ENCODE peak calls at places on chromosomes 2 and 18, in eight cellular contexts. One of them, this sample, is unnamed.

GRCh38 chr2:237743561-237744269 is 54.9 kb upstream of the RBM44 start:
- DNase-seq in cardiac muscle cell: no peak
- DNase-seq in prostate gland: no peak
- DNase-seq in NT2/D1: no peak
- DNase-seq in heart left ventricle: no peak
- DNase-seq in body of pancreas: no peak
- DNase-seq in hepatocyte: no peak
- DNase-seq in IMR-90: peak; percentile 63
- DNase-seq in this sample: no peak

GRCh38 chr18:13527256-13527655 is 199.1 kb downstream of the FAM210A start:
- DNase-seq in cardiac muscle cell: no peak
- DNase-seq in prostate gland: no peak
- DNase-seq in NT2/D1: no peak
- DNase-seq in heart left ventricle: no peak
- DNase-seq in body of pancreas: no peak
- DNase-seq in hepatocyte: no peak
- DNase-seq in IMR-90: no peak
- DNase-seq in this sample: no peak

GRCh38 chr2:62178741-62179271 is 17.1 kb upstream of the B3GNT2 start:
- DNase-seq in cardiac muscle cell: no peak
- DNase-seq in prostate gland: no peak
- DNase-seq in NT2/D1: no peak
- DNase-seq in heart left ventricle: peak; percentile 62
- DNase-seq in body of pancreas: no peak
- DNase-seq in hepatocyte: no peak
- DNase-seq in IMR-90: peak; percentile 24
- DNase-seq in this sample: no peak

GRCh38 chr2:68594674-68595492 is 48.5 kb upstream of the PROKR1 start:
- DNase-seq in cardiac muscle cell: peak; percentile 17
- DNase-seq in prostate gland: no peak
- DNase-seq in NT2/D1: peak; percentile 32
- DNase-seq in heart left ventricle: peak; percentile 26
- DNase-seq in body of pancreas: peak; percentile 50
- DNase-seq in hepatocyte: peak; percentile 39
- DNase-seq in IMR-90: peak; percentile 56
- DNase-seq in this sample: peak; percentile 53

GRCh38 chr18:5488844-5489243 is 55.0 kb downstream of the EPB41L3 start:
- DNase-seq in cardiac muscle cell: no peak
- DNase-seq in prostate gland: no peak
- DNase-seq in NT2/D1: no peak
- DNase-seq in heart left ventricle: no peak
- DNase-seq in body of pancreas: no peak
- DNase-seq in hepatocyte: no peak
- DNase-seq in IMR-90: no peak
- DNase-seq in this sample: no peak

GRCh38 chr2:144444418-144444817 is 75.5 kb downstream of the ZEB2 start:
- DNase-seq in cardiac muscle cell: no peak
- DNase-seq in prostate gland: no peak
- DNase-seq in NT2/D1: no peak
- DNase-seq in heart left ventricle: no peak
- DNase-seq in body of pancreas: no peak
- DNase-seq in hepatocyte: no peak
- DNase-seq in IMR-90: no peak
- DNase-seq in this sample: no peak

GRCh38 chr2:234679766-234680687 is 183.1 kb upstream of the ARL4C start:
- DNase-seq in cardiac muscle cell: no peak
- DNase-seq in prostate gland: no peak
- DNase-seq in NT2/D1: no peak
- DNase-seq in heart left ventricle: peak; percentile 79
- DNase-seq in body of pancreas: peak; percentile 32
- DNase-seq in hepatocyte: peak; percentile 66
- DNase-seq in IMR-90: peak; percentile 99
- DNase-seq in this sample: peak; percentile 55

GRCh38 chr2:100857915-100858314 is 38.0 kb downstream of the NPAS2 start:
- DNase-seq in cardiac muscle cell: no peak
- DNase-seq in prostate gland: no peak
- DNase-seq in NT2/D1: no peak
- DNase-seq in heart left ventricle: no peak
- DNase-seq in body of pancreas: no peak
- DNase-seq in hepatocyte: no peak
- DNase-seq in IMR-90: peak; percentile 95
- DNase-seq in this sample: no peak

GRCh38 chr2:189608799-189609422 is 28.3 kb upstream of the SLC40A1 start:
- DNase-seq in cardiac muscle cell: no peak
- DNase-seq in prostate gland: no peak
- DNase-seq in NT2/D1: no peak
- DNase-seq in heart left ventricle: no peak
- DNase-seq in body of pancreas: no peak
- DNase-seq in hepatocyte: no peak
- DNase-seq in IMR-90: peak; percentile 63
- DNase-seq in this sample: no peak

GRCh38 chr18:12574494-12575185 is 83.3 kb downstream of the SPIRE1 start:
- DNase-seq in cardiac muscle cell: no peak
- DNase-seq in prostate gland: no peak
- DNase-seq in NT2/D1: no peak
- DNase-seq in heart left ventricle: no peak
- DNase-seq in body of pancreas: no peak
- DNase-seq in hepatocyte: peak; percentile 42
- DNase-seq in IMR-90: peak; percentile 35
- DNase-seq in this sample: no peak

GRCh38 chr18:78662879-78663278 is 316.7 kb upstream of the SALL3 start:
- DNase-seq in cardiac muscle cell: no peak
- DNase-seq in prostate gland: no peak
- DNase-seq in NT2/D1: no peak
- DNase-seq in heart left ventricle: no peak
- DNase-seq in body of pancreas: no peak
- DNase-seq in hepatocyte: no peak
- DNase-seq in IMR-90: no peak
- DNase-seq in this sample: no peak
- H3K9me3 ChIP-seq in cardiac muscle cell: no peaks in the 10 kb centered on the region
- H3K9me3 ChIP-seq in prostate gland: no peaks in the 10 kb centered on the region
- H3K9me3 ChIP-seq in NT2/D1: no peaks in the 10 kb centered on the region
- H3K9me3 ChIP-seq in heart left ventricle: no peaks in the 10 kb centered on the region
- H3K9me3 ChIP-seq in body of pancreas: no peaks in the 10 kb centered on the region
- H3K9me3 ChIP-seq in hepatocyte: no peaks in the 10 kb centered on the region
- H3K9me3 ChIP-seq in IMR-90: peaks cover 54% of the 10 kb centered on the region
- H3K9me3 ChIP-seq in this sample: no peaks in the 10 kb centered on the region

GRCh38 chr2:76314621-76315020 is 603.9 kb upstream of the GCFC2 start:
- DNase-seq in cardiac muscle cell: no peak
- DNase-seq in prostate gland: no peak
- DNase-seq in NT2/D1: no peak
- DNase-seq in heart left ventricle: no peak
- DNase-seq in body of pancreas: no peak
- DNase-seq in hepatocyte: no peak
- DNase-seq in IMR-90: no peak
- DNase-seq in this sample: no peak

GRCh38 chr2:76320716-76321115 is 610.0 kb upstream of the GCFC2 start:
- DNase-seq in cardiac muscle cell: no peak
- DNase-seq in prostate gland: no peak
- DNase-seq in NT2/D1: no peak
- DNase-seq in heart left ventricle: no peak
- DNase-seq in body of pancreas: no peak
- DNase-seq in hepatocyte: no peak
- DNase-seq in IMR-90: no peak
- DNase-seq in this sample: no peak

GRCh38 chr2:76318848-76319247 is 608.1 kb upstream of the GCFC2 start:
- DNase-seq in cardiac muscle cell: no peak
- DNase-seq in prostate gland: no peak
- DNase-seq in NT2/D1: no peak
- DNase-seq in heart left ventricle: no peak
- DNase-seq in body of pancreas: no peak
- DNase-seq in hepatocyte: no peak
- DNase-seq in IMR-90: no peak
- DNase-seq in this sample: no peak

GRCh38 chr2:76311713-76312112 is 601.0 kb upstream of the GCFC2 start:
- DNase-seq in cardiac muscle cell: no peak
- DNase-seq in prostate gland: no peak
- DNase-seq in NT2/D1: no peak
- DNase-seq in heart left ventricle: no peak
- DNase-seq in body of pancreas: no peak
- DNase-seq in hepatocyte: no peak
- DNase-seq in IMR-90: no peak
- DNase-seq in this sample: no peak

GRCh38 chr2:76316691-76317090 is 606.0 kb upstream of the GCFC2 start:
- DNase-seq in cardiac muscle cell: no peak
- DNase-seq in prostate gland: no peak
- DNase-seq in NT2/D1: no peak
- DNase-seq in heart left ventricle: no peak
- DNase-seq in body of pancreas: no peak
- DNase-seq in hepatocyte: no peak
- DNase-seq in IMR-90: no peak
- DNase-seq in this sample: no peak
- H3K9me3 ChIP-seq in cardiac muscle cell: no peaks in the 10 kb centered on the region
- H3K9me3 ChIP-seq in prostate gland: no peaks in the 10 kb centered on the region
- H3K9me3 ChIP-seq in NT2/D1: no peaks in the 10 kb centered on the region
- H3K9me3 ChIP-seq in heart left ventricle: no peaks in the 10 kb centered on the region
- H3K9me3 ChIP-seq in body of pancreas: no peaks in the 10 kb centered on the region
- H3K9me3 ChIP-seq in hepatocyte: no peaks in the 10 kb centered on the region
- H3K9me3 ChIP-seq in IMR-90: no peaks in the 10 kb centered on the region
- H3K9me3 ChIP-seq in this sample: no peaks in the 10 kb centered on the region

GRCh38 chr2:4553219-4553618 is 849.8 kb downstream of the DCDC2C start:
- DNase-seq in cardiac muscle cell: no peak
- DNase-seq in prostate gland: no peak
- DNase-seq in NT2/D1: no peak
- DNase-seq in heart left ventricle: no peak
- DNase-seq in body of pancreas: no peak
- DNase-seq in hepatocyte: no peak
- DNase-seq in IMR-90: no peak
- DNase-seq in this sample: no peak

GRCh38 chr2:4549811-4550210 is 846.4 kb downstream of the DCDC2C start:
- DNase-seq in cardiac muscle cell: no peak
- DNase-seq in prostate gland: no peak
- DNase-seq in NT2/D1: no peak
- DNase-seq in heart left ventricle: no peak
- DNase-seq in body of pancreas: no peak
- DNase-seq in hepatocyte: no peak
- DNase-seq in IMR-90: no peak
- DNase-seq in this sample: no peak

GRCh38 chr2:4556136-4556535 is 852.8 kb downstream of the DCDC2C start:
- DNase-seq in cardiac muscle cell: no peak
- DNase-seq in prostate gland: no peak
- DNase-seq in NT2/D1: no peak
- DNase-seq in heart left ventricle: no peak
- DNase-seq in body of pancreas: no peak
- DNase-seq in hepatocyte: peak; percentile 31
- DNase-seq in IMR-90: no peak
- DNase-seq in this sample: no peak

DNA sequence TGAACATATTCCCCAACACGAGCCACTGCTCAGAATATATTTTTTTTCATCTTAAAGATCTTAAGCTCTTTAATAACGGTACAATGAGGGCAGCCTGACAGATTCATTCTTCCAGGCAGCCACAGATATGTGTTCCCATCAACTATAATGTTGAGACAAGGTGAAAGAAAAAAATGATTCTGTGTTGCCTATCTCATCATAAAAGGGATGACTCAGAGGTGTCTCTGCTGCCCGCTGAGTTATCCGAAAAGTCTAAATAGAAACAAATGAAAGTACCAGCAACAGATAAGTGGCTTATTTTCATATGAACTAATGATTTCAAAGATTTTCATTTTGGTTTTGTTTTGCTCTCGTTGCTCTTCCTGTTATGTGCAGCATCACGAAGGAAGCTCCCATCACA is 848.7 kb downstream of the DCDC2C start:
- DNase-seq in cardiac muscle cell: no peak
- DNase-seq in prostate gland: no peak
- DNase-seq in NT2/D1: no peak
- DNase-seq in heart left ventricle: no peak
- DNase-seq in body of pancreas: no peak
- DNase-seq in hepatocyte: no peak
- DNase-seq in IMR-90: no peak
- DNase-seq in this sample: no peak
- H3K9me3 ChIP-seq in cardiac muscle cell: no peaks in the 10 kb centered on the region
- H3K9me3 ChIP-seq in prostate gland: no peaks in the 10 kb centered on the region
- H3K9me3 ChIP-seq in NT2/D1: no peaks in the 10 kb centered on the region
- H3K9me3 ChIP-seq in heart left ventricle: no peaks in the 10 kb centered on the region
- H3K9me3 ChIP-seq in body of pancreas: no peaks in the 10 kb centered on the region
- H3K9me3 ChIP-seq in hepatocyte: no peaks in the 10 kb centered on the region
- H3K9me3 ChIP-seq in IMR-90: peaks cover 18% of the 10 kb centered on the region
- H3K9me3 ChIP-seq in this sample: no peaks in the 10 kb centered on the region

GRCh38 chr2:37205689-37206341 is 9.5 kb downstream of the CEBPZOS start:
- DNase-seq in cardiac muscle cell: no peak
- DNase-seq in prostate gland: no peak
- DNase-seq in NT2/D1: peak; percentile 74
- DNase-seq in heart left ventricle: no peak
- DNase-seq in body of pancreas: no peak
- DNase-seq in hepatocyte: no peak
- DNase-seq in IMR-90: no peak
- DNase-seq in this sample: no peak
- H3K9me3 ChIP-seq in cardiac muscle cell: no peaks in the 10 kb centered on the region
- H3K9me3 ChIP-seq in prostate gland: no peaks in the 10 kb centered on the region
- H3K9me3 ChIP-seq in NT2/D1: peaks cover 66% of the 10 kb centered on the region
- H3K9me3 ChIP-seq in heart left ventricle: peaks cover 43% of the 10 kb centered on the region
- H3K9me3 ChIP-seq in body of pancreas: peaks cover 2% of the 10 kb centered on the region
- H3K9me3 ChIP-seq in hepatocyte: no peaks in the 10 kb centered on the region
- H3K9me3 ChIP-seq in IMR-90: peaks cover 3% of the 10 kb centered on the region
- H3K9me3 ChIP-seq in this sample: no peaks in the 10 kb centered on the region

GRCh38 chr18:80022613-80023012 is 11.6 kb upstream of the RBFA start:
- DNase-seq in cardiac muscle cell: peak; percentile 54
- DNase-seq in prostate gland: no peak
- DNase-seq in NT2/D1: no peak
- DNase-seq in heart left ventricle: no peak
- DNase-seq in body of pancreas: no peak
- DNase-seq in hepatocyte: no peak
- DNase-seq in IMR-90: peak; percentile 24
- DNase-seq in this sample: no peak
- H3K9me3 ChIP-seq in cardiac muscle cell: no peaks in the 10 kb centered on the region
- H3K9me3 ChIP-seq in prostate gland: peaks cover 8% of the 10 kb centered on the region
- H3K9me3 ChIP-seq in NT2/D1: peaks cover 75% of the 10 kb centered on the region
- H3K9me3 ChIP-seq in heart left ventricle: peaks cover 89% of the 10 kb centered on the region
- H3K9me3 ChIP-seq in body of pancreas: peaks cover 2% of the 10 kb centered on the region
- H3K9me3 ChIP-seq in hepatocyte: peaks cover 35% of the 10 kb centered on the region
- H3K9me3 ChIP-seq in IMR-90: peaks cover 53% of the 10 kb centered on the region
- H3K9me3 ChIP-seq in this sample: peaks cover 50% of the 10 kb centered on the region